ENCODE peak calls at places on chromosomes 13 and 19, in nine cellular contexts. C is brain microvascular endothelial cell; U is heart left ventricle; W is breast epithelium; A is naive thymus-derived CD4-positive, alpha-beta T cell; I is lung; B is suprapubic skin; H is fibroblast of lung; R is aorta. E is an unnamed sample. For H3K27me3, the result is how much of the 10 kb centered on the place peaks cover.

GRCh38 chr13:98910501-98910951 is 67.3 kb downstream of the DOCK9 start:
- DNase-seq in A (peak), W (no peak), I (no peak), U (peak), B (no peak), C (peak), R (no peak), H (peak), E (no peak)

GRCh38 chr19:49129238-49129583 is 9.9 kb downstream of the PPFIA3 start:
- DNase-seq in I (no peak), B (no peak), U (no peak), R (no peak), C (no peak), H (no peak), W (no peak), A (no peak), E (no peak)

GRCh38 chr19:6393982-6394412 is 1.0 kb upstream of the GTF2F1 start:
- DNase-seq in U (no peak), R (no peak), A (no peak), W (no peak), C (no peak), B (no peak), H (no peak), I (no peak), E (no peak)

GRCh38 chr13:74073231-74073630 is 61.0 kb downstream of the KLF12 start:
- DNase-seq in C (no peak), I (no peak), B (no peak), W (no peak), U (no peak), A (no peak), R (no peak), H (no peak), E (no peak)

GRCh38 chr19:48731452-48731851 is 9.0 kb downstream of the RASIP1 start:
- DNase-seq in I (no peak), H (no peak), W (no peak), A (no peak), R (no peak), U (no peak), C (no peak), B (no peak), E (no peak)

GRCh38 chr19:30028992-30029343 is 86.9 kb downstream of the URI1 start:
- DNase-seq in C (no peak), W (no peak), U (no peak), I (no peak), B (no peak), R (no peak), A (no peak), H (no peak), E (no peak)

GRCh38 chr19:3852614-3853254 is 16.1 kb downstream of the ZFR2 start:
- DNase-seq in W (no peak), H (peak), U (no peak), A (peak), R (no peak), B (no peak), C (peak), I (no peak), E (no peak)

GRCh38 chr13:27024062-27024461 is 147.5 kb downstream of the USP12 start:
- DNase-seq in I (no peak), A (no peak), B (no peak), W (no peak), H (no peak), C (no peak), R (no peak), U (no peak), E (no peak)

GRCh38 chr13:96075953-96076543 is 13.9 kb upstream of the HS6ST3 start:
- DNase-seq in W (no peak), R (no peak), U (no peak), B (no peak), I (no peak), C (peak), A (no peak), H (peak), E (no peak)

GRCh38 chr13:81671103-81671502 is 1330.2 kb upstream of the SPRY2 start:
- DNase-seq in U (no peak), W (no peak), B (no peak), C (no peak), A (no peak), R (no peak), H (no peak), I (no peak), E (no peak)

GRCh38 chr19:49718511-49718910 is 27.6 kb downstream of the CPT1C start:
- DNase-seq in U (no peak), A (no peak), R (no peak), I (no peak), H (peak), C (peak), B (no peak), W (no peak), E (no peak)

GRCh38 chr13:113901231-113901630 is 37.4 kb upstream of the GAS6 start:
- DNase-seq in A (no peak), I (peak), B (peak), W (peak), C (no peak), H (no peak), U (no peak), R (no peak), E (no peak)

GRCh38 chr13:34207872-34208271 is 389.9 kb downstream of the RFC3 start:
- DNase-seq in B (no peak), R (no peak), W (no peak), I (no peak), H (peak), U (no peak), C (no peak), A (no peak), E (no peak)

GRCh38 chr19:20182232-20182785 is 15.3 kb downstream of the ZNF486 start:
- DNase-seq in B (no peak), H (no peak), A (no peak), R (no peak), C (no peak), W (no peak), I (no peak), U (no peak), E (no peak)

GRCh38 chr13:47256618-47257017 is 359.8 kb upstream of the HTR2A start:
- DNase-seq in H (peak), R (no peak), C (peak), U (no peak), W (no peak), B (no peak), I (no peak), A (no peak), E (no peak)

GRCh38 chr13:100610399-100611347 is 22.1 kb upstream of the GGACT start:
- DNase-seq in H (no peak), B (no peak), R (no peak), W (no peak), C (no peak), A (no peak), U (no peak), I (no peak), E (no peak)

GRCh38 chr19:11382898-11383705 is 1.0 kb downstream of the EPOR start:
- DNase-seq in R (peak), B (no peak), C (no peak), H (no peak), I (peak), U (peak), W (no peak), A (no peak), E (no peak)

GRCh38 chr19:48514123-48514458 is 2.5 kb upstream of the LMTK3 start:
- DNase-seq in R (no peak), B (no peak), I (no peak), A (no peak), H (no peak), C (no peak), W (no peak), U (no peak), E (no peak)

GRCh38 chr19:29526730-29527499 is 1.1 kb downstream of the VSTM2B start:
- DNase-seq in U (no peak), A (no peak), I (no peak), W (no peak), C (no peak), R (no peak), B (no peak), H (no peak), E (peak)

GRCh38 chr19:11931513-11931912 is 6.6 kb downstream of the ZNF700 start:
- DNase-seq in W (no peak), H (peak), I (no peak), A (no peak), R (no peak), C (no peak), U (no peak), B (no peak), E (no peak)

GRCh38 chr13:28409648-28410047 is 85.3 kb downstream of the FLT1 start:
- DNase-seq in U (no peak), H (no peak), A (no peak), W (no peak), C (no peak), I (no peak), R (no peak), B (no peak), E (no peak)

GRCh38 chr19:30406220-30406944 is 34.2 kb downstream of the ZNF536 start:
- DNase-seq in R (no peak), H (peak), B (no peak), U (no peak), W (no peak), C (no peak), A (no peak), I (no peak), E (peak)

GRCh38 chr13:45863716-45864590 is 12.4 kb upstream of the SIAH3 start:
- DNase-seq in C (no peak), U (no peak), I (no peak), W (no peak), A (no peak), B (no peak), H (no peak), R (no peak), E (no peak)

GRCh38 chr19:7255631-7256030 is 38.6 kb downstream of the INSR start:
- DNase-seq in A (no peak), W (no peak), U (no peak), H (no peak), B (no peak), I (no peak), R (no peak), C (no peak), E (no peak)

GRCh38 chr13:45341799-45342584 is 1.0 kb upstream of the TPT1 start:
- DNase-seq in U (no peak), B (no peak), H (peak), A (no peak), C (no peak), W (peak), I (peak), R (peak), E (no peak)

GRCh38 chr13:106078191-106078590 is 457.3 kb downstream of the EFNB2 start:
- DNase-seq in C (peak), B (no peak), R (no peak), H (no peak), U (no peak), I (no peak), W (no peak), A (no peak), E (no peak)

GRCh38 chr19:46861691-46862503 is 1.1 kb downstream of the ARHGAP35 start:
- DNase-seq in U (peak), B (peak), W (no peak), R (no peak), A (no peak), C (no peak), H (no peak), I (no peak), E (no peak)

GRCh38 chr19:56124578-56124977 is 3.5 kb upstream of the ZNF787 start:
- DNase-seq in W (no peak), B (no peak), C (no peak), R (no peak), I (no peak), H (no peak), U (no peak), A (peak), E (no peak)

GRCh38 chr19:44499962-44500949 is at the start of gene ZNF180:
- DNase-seq in R (peak), C (peak), I (peak), U (peak), B (peak), H (peak), A (peak), W (peak), E (peak)

GRCh38 chr19:44499559-44499958 is 763 bp downstream of the ZNF180 start:
- DNase-seq in U (no peak), I (no peak), R (no peak), W (no peak), C (no peak), H (no peak), A (no peak), B (no peak), E (no peak)

GRCh38 chr19:44496711-44497110 is 3.6 kb downstream of the ZNF180 start:
- DNase-seq in C (no peak), W (no peak), H (no peak), U (no peak), I (no peak), R (no peak), A (no peak), B (no peak), E (no peak)

GRCh38 chr19:44498988-44499387 is 1.3 kb downstream of the ZNF180 start:
- DNase-seq in R (no peak), A (no peak), B (no peak), U (no peak), H (no peak), C (no peak), W (no peak), I (no peak), E (no peak)
- H3K4me3 ChIP-seq in R (no peak), A (peak), B (peak), U (peak), H (peak), C (no peak), W (peak), I (no peak), E (no peak)

GRCh38 chr19:40603071-40603718 is 2.0 kb downstream of the LTBP4 start:
- DNase-seq in W (no peak), U (no peak), C (no peak), I (no peak), H (no peak), R (no peak), A (no peak), B (no peak), E (no peak)
- H3K27me3 ChIP-seq in W (under half), U (under half), C (under half), I (under half), H (under half), R (under half), A (under half), B (under half), E (under half)

GRCh38 chr19:4911786-4912672 is 2.7 kb downstream of the UHRF1 start:
- DNase-seq in U (no peak), B (no peak), I (peak), A (peak), C (peak), W (peak), H (peak), R (peak), E (peak)
- H3K4me3 ChIP-seq in U (peak), B (peak), I (no peak), A (peak), C (peak), W (peak), H (peak), R (no peak), E (no peak)

GRCh38 chr19:35498220-35498619 is 8.0 kb upstream of the KRTDAP start:
- DNase-seq in U (no peak), R (no peak), C (no peak), I (no peak), H (no peak), W (no peak), A (no peak), B (no peak), E (no peak)

GRCh38 chr19:35498984-35499383 is 8.7 kb upstream of the KRTDAP start:
- DNase-seq in R (no peak), U (no peak), W (no peak), A (no peak), H (no peak), C (no peak), I (no peak), B (no peak), E (no peak)

GRCh38 chr19:35502751-35503150 is 10.7 kb downstream of the DMKN start:
- DNase-seq in R (no peak), U (no peak), A (no peak), H (no peak), C (no peak), B (no peak), W (no peak), I (no peak), E (no peak)

GRCh38 chr19:35500611-35501010 is 10.3 kb upstream of the KRTDAP start:
- DNase-seq in C (no peak), B (no peak), H (no peak), A (no peak), W (no peak), R (no peak), I (no peak), U (no peak), E (no peak)

GRCh38 chr19:35501684-35502083 is 11.4 kb upstream of the KRTDAP start:
- DNase-seq in C (no peak), H (peak), R (no peak), W (no peak), I (no peak), B (no peak), A (no peak), U (no peak), E (peak)
- H3K27me3 ChIP-seq in C (under half), H (under half), R (under half), W (under half), I (under half), B (under half), A (under half), U (under half), E (under half)

DNA sequence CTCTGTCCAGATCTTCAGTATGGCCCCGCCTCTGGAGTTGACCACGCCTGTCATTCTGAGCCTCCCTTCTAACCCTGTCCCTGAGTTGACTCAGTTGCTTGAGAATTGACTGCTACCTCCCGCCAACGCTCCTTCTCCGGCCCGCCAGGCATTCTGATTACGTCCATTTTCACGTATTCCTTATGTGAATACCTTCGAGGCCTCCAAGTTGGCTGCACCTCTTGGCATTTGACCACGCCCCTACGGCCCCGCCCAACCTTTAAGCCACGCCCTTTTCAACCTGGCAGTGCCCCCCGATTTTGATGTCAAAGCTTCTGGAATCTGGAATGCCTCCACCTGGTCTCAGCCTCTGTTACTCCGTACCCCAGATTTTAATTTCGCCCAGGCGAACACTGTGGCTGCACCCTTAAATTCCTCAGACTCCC is 1.7 kb upstream of the EML2 start:
- DNase-seq in R (no peak), C (no peak), W (no peak), H (no peak), I (peak), B (no peak), A (no peak), U (no peak), E (no peak)
- H3K4me3 ChIP-seq in R (no peak), C (peak), W (peak), H (no peak), I (no peak), B (no peak), A (peak), U (peak), E (no peak)

GRCh38 chr13:78596701-78597550 is 6.4 kb downstream of the POU4F1 start:
- DNase-seq in C (no peak), A (no peak), B (no peak), H (peak), I (no peak), U (no peak), W (no peak), R (no peak), E (no peak)
- H3K27me3 ChIP-seq in C (half or more), A (half or more), B (half or more), H (half or more), I (under half), U (half or more), W (under half), R (under half), E (under half)

GRCh38 chr19:57813919-57814504 is 701 bp downstream of the ZNF552 start:
- DNase-seq in W (peak), U (no peak), R (no peak), B (peak), H (no peak), A (no peak), C (no peak), I (no peak), E (no peak)

GRCh38 chr19:57816652-57817051 is 1.9 kb upstream of the ZNF552 start:
- DNase-seq in W (no peak), U (no peak), A (no peak), B (no peak), I (no peak), H (no peak), R (no peak), C (no peak), E (no peak)

GRCh38 chr19:57817976-57818375 is 3.3 kb upstream of the ZNF552 start:
- DNase-seq in R (no peak), I (no peak), B (no peak), A (no peak), U (no peak), H (no peak), W (no peak), C (no peak), E (no peak)

GRCh38 chr19:57814505-57815246 is at the start of gene ZNF552:
- DNase-seq in B (peak), W (peak), H (peak), I (peak), C (peak), A (peak), R (peak), U (peak), E (peak)

DNA sequence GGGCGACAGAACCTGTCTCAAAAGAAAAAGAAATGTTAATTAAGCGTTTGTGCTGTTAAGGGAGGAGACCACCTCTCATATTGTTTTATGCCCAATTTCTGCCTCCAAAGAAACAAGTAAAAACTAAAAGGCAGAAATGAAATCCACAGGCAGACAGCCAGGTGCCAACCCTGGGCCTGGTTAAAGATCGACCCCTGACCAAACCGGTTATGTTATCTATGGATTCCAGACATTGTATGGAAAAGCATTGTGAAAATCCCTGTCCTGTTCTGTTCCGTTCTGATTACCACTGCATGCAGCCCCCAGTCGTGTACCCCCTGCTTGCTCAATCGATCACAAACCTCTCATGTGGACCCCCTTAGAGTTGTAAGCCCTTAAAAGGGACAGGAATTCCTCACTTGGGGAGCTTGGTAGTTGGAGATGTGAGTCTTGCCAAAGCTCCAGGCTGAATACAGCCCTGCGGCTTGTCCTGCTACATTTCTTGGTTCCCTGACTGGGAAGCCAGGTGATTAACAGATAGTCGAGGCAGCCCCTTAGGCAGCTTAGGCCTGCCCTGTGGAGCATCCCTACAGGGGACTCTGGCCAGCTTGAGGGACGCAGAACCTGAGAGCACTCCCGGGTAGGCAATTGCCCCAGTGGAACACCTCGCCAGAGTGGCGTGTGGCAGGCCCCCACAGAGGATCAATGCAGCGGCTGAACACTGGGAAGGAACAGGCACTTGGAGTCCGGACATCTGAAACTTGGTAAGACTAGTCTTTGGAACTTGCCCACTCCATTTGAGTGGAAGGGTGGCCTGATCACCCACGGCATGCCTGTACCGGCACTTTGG is 748 bp upstream of the ZNF552 start:
- DNase-seq in U (no peak), B (peak), H (no peak), A (no peak), R (no peak), I (no peak), W (no peak), C (no peak), E (no peak)
- H3K4me3 ChIP-seq in U (peak), B (peak), H (peak), A (peak), R (no peak), I (no peak), W (peak), C (peak), E (peak)

GRCh38 chr19:18432275-18433038 is 5.5 kb downstream of the ISYNA1 start:
- DNase-seq in I (no peak), B (no peak), H (no peak), R (no peak), U (no peak), C (no peak), W (no peak), A (no peak), E (no peak)
- H3K27me3 ChIP-seq in I (under half), B (under half), H (under half), R (under half), U (under half), C (under half), W (under half), A (under half), E (under half)

DNA sequence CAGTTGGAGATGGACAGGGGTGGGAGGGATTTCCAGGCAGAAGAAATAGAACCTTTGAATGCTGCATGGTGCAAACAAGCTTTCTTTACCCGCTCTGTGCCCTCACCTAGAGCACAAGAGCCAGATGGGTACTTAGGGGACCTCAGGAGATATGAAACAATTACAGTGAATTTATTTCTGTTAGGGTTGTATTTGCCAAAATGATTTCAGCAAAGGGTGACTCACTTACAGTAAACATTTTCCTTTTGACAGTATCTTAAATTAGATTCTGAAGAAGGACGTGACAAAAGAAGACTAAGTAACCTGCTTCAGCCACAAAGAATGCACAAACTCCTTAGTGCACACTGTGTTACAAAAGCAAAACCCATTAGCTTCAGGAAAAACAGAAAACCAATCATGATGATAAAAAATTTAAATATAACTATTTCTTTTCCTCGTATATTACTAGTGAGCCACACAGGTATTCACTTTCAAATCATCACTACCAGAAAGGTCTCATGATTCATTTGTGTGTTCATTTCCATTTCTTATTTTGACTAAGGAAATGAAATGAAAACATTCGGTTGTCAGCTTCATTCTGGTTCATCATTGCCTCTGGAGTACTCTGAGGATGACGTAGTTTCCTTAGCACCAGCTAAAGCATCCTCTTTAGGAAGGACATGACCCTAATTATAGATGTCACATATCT is 158.8 kb downstream of the NHLRC3 start:
- DNase-seq in A (no peak), C (no peak), U (no peak), I (no peak), H (no peak), W (no peak), B (no peak), R (no peak), E (no peak)
- H3K4me3 ChIP-seq in A (no peak), C (no peak), U (no peak), I (no peak), H (no peak), W (no peak), B (no peak), R (no peak), E (no peak)